ENCODE peak calls at places on chromosome 21, in ten cellular contexts. H is ACHN; S is stimulated activated CD8-positive, alpha-beta memory T cell treated with anti-CD3 and anti-CD28 coated beads, Interleukin-2, amount 100 ng/mL, for 1 hour; C is esophagus squamous epithelium; U is RWPE1; Z is nephron progenitor cell; K is NCI-H69; Y is type B pancreatic cell; Q is RCC 7860; D is psoas muscle. R is an unnamed sample.

GRCh38 chr21:38639782-38640750 is 141.8 kb upstream of the ERG start:
- DNase-seq in H (no peak), S (no peak), C (no peak), U (no peak), Z (no peak), K (no peak), Y (no peak), Q (no peak), D (no peak), R (no peak)

GRCh38 chr21:39720126-39720778 is 24.7 kb upstream of the IGSF5 start:
- DNase-seq in H (no peak), S (no peak), C (no peak), U (no peak), Z (no peak), K (no peak), Y (no peak), Q (no peak), D (no peak), R (no peak)

GRCh38 chr21:22106720-22107410 is 1108.7 kb downstream of the NCAM2 start:
- DNase-seq in H (no peak), S (no peak), C (no peak), U (peak), Z (no peak), K (no peak), Y (no peak), Q (no peak), D (no peak), R (no peak)

GRCh38 chr21:35528109-35529042 is 479.3 kb upstream of the RUNX1 start:
- DNase-seq in H (no peak), S (no peak), C (no peak), U (no peak), Z (peak), K (no peak), Y (no peak), Q (peak), D (peak), R (no peak)

GRCh38 chr21:26546698-26547097 is 26.4 kb downstream of the CYYR1 start:
- DNase-seq in H (no peak), S (no peak), C (no peak), U (no peak), Z (no peak), K (no peak), Y (no peak), Q (no peak), D (no peak), R (no peak)

GRCh38 chr21:17387030-17387617 is 125.7 kb upstream of the CXADR start:
- DNase-seq in H (peak), S (no peak), C (no peak), U (peak), Z (peak), K (peak), Y (no peak), Q (peak), D (no peak), R (peak)

GRCh38 chr21:37139902-37140301 is 66.8 kb downstream of the TTC3 start:
- DNase-seq in H (no peak), S (no peak), C (no peak), U (no peak), Z (no peak), K (no peak), Y (no peak), Q (no peak), D (no peak), R (no peak)

GRCh38 chr21:26846036-26846931 is 1.1 kb upstream of the ADAMTS1 start:
- DNase-seq in H (peak), S (no peak), C (no peak), U (peak), Z (peak), K (peak), Y (peak), Q (peak), D (peak), R (no peak)

GRCh38 chr21:44550807-44551206 is 498 bp downstream of the KRTAP10-2 start:
- DNase-seq in H (no peak), S (no peak), C (no peak), U (no peak), Z (no peak), K (peak), Y (no peak), Q (no peak), D (no peak), R (no peak)

GRCh38 chr21:26457817-26458216 is 115.3 kb downstream of the CYYR1 start:
- DNase-seq in H (no peak), S (no peak), C (no peak), U (no peak), Z (no peak), K (no peak), Y (no peak), Q (no peak), D (no peak), R (no peak)

GRCh38 chr21:39641827-39642450 is 29.2 kb downstream of the B3GALT5 start:
- DNase-seq in H (no peak), S (no peak), C (no peak), U (no peak), Z (no peak), K (no peak), Y (no peak), Q (no peak), D (no peak), R (no peak)

GRCh38 chr21:33975548-33976081 is 60.0 kb upstream of the ATP5PO start:
- DNase-seq in H (peak), S (peak), C (no peak), U (peak), Z (no peak), K (no peak), Y (no peak), Q (peak), D (no peak), R (peak)

GRCh38 chr21:41895643-41896493 is 16.7 kb upstream of the PRDM15 start:
- DNase-seq in H (no peak), S (no peak), C (no peak), U (no peak), Z (no peak), K (no peak), Y (no peak), Q (no peak), D (no peak), R (no peak)

GRCh38 chr21:28523367-28523766 is 469.3 kb downstream of the LTN1 start:
- DNase-seq in H (no peak), S (no peak), C (no peak), U (no peak), Z (no peak), K (no peak), Y (no peak), Q (no peak), D (no peak), R (no peak)

GRCh38 chr21:46035809-46036695 is 54.5 kb downstream of the COL6A1 start:
- DNase-seq in H (no peak), S (no peak), C (no peak), U (no peak), Z (no peak), K (no peak), Y (no peak), Q (no peak), D (peak), R (no peak)

GRCh38 chr21:39132248-39132647 is 51.0 kb downstream of the PSMG1 start:
- DNase-seq in H (no peak), S (no peak), C (no peak), U (no peak), Z (no peak), K (no peak), Y (no peak), Q (no peak), D (no peak), R (no peak)

GRCh38 chr21:17742940-17743592 is 76.1 kb downstream of the C21orf91 start:
- DNase-seq in H (no peak), S (no peak), C (no peak), U (no peak), Z (no peak), K (no peak), Y (no peak), Q (no peak), D (no peak), R (no peak)

GRCh38 chr21:15788847-15789548 is 59.2 kb downstream of the USP25 start:
- DNase-seq in H (no peak), S (no peak), C (no peak), U (peak), Z (no peak), K (peak), Y (no peak), Q (no peak), D (no peak), R (no peak)

GRCh38 chr21:38487906-38488639 is 10.2 kb downstream of the ERG start:
- DNase-seq in H (no peak), S (no peak), C (no peak), U (no peak), Z (no peak), K (peak), Y (no peak), Q (no peak), D (no peak), R (peak)

GRCh38 chr21:31780944-31781343 is 49.0 kb upstream of the SCAF4 start:
- DNase-seq in H (no peak), S (no peak), C (no peak), U (peak), Z (no peak), K (peak), Y (no peak), Q (no peak), D (no peak), R (peak)

GRCh38 chr21:35427320-35428040 is 378.4 kb upstream of the RUNX1 start:
- DNase-seq in H (no peak), S (no peak), C (no peak), U (no peak), Z (no peak), K (no peak), Y (no peak), Q (no peak), D (peak), R (no peak)

GRCh38 chr21:39518055-39518844 is 66.5 kb downstream of the SH3BGR start:
- DNase-seq in H (peak), S (no peak), C (no peak), U (peak), Z (peak), K (peak), Y (no peak), Q (peak), D (peak), R (peak)

GRCh38 chr21:38544681-38545080 is 46.4 kb upstream of the ERG start:
- DNase-seq in H (no peak), S (no peak), C (no peak), U (no peak), Z (no peak), K (no peak), Y (no peak), Q (peak), D (no peak), R (no peak)

GRCh38 chr21:45316871-45317400 is 29.2 kb upstream of the POFUT2 start:
- DNase-seq in H (no peak), S (no peak), C (no peak), U (no peak), Z (no peak), K (no peak), Y (no peak), Q (no peak), D (no peak), R (no peak)

GRCh38 chr21:35019631-35020032 is 29.5 kb downstream of the RUNX1 start:
- DNase-seq in H (peak), S (no peak), C (no peak), U (no peak), Z (no peak), K (no peak), Y (no peak), Q (peak), D (no peak), R (no peak)

GRCh38 chr21:36994501-36995189 is 11.9 kb upstream of the RIPPLY3 start:
- DNase-seq in H (no peak), S (no peak), C (no peak), U (no peak), Z (no peak), K (no peak), Y (no peak), Q (no peak), D (no peak), R (no peak)

GRCh38 chr21:38365521-38365920 is 108.7 kb downstream of the KCNJ15 start:
- DNase-seq in H (no peak), S (no peak), C (no peak), U (no peak), Z (no peak), K (no peak), Y (no peak), Q (no peak), D (no peak), R (no peak)

GRCh38 chr21:42461881-42462877 is 33.8 kb downstream of the RSPH1 start:
- DNase-seq in H (no peak), S (no peak), C (no peak), U (no peak), Z (no peak), K (peak), Y (no peak), Q (no peak), D (no peak), R (peak)

GRCh38 chr21:42556476-42556875 is 42.8 kb downstream of the SLC37A1 start:
- DNase-seq in H (no peak), S (no peak), C (no peak), U (no peak), Z (no peak), K (no peak), Y (no peak), Q (no peak), D (no peak), R (no peak)

R was measured in DMS153.